ENCODE peak calls at places on chromosome 12, in four cellular contexts. J is upper lobe of right lung, K is heart left ventricle, Z is AG04450. A is an unnamed sample.
A peak's percentile ranks its signal among the peaks of the same experiment; 100 is the strongest.

GRCh38 chr12:56236985-56237384 is 7.1 kb downstream of the SLC39A5 start:
- DNase-seq in J (no peak), K (peak; percentile 21), Z (no peak), A (no peak)

GRCh38 chr12:124013073-124013472 is 40.1 kb downstream of the ZNF664 start:
- DNase-seq in J (no peak), K (no peak), Z (no peak), A (no peak)

GRCh38 chr12:45212064-45212463 is 3.8 kb upstream of the ANO6 start:
- DNase-seq in J (no peak), K (no peak), Z (no peak), A (no peak)

GRCh38 chr12:4421590-4422031 is 24.0 kb downstream of the FGF6 start:
- DNase-seq in J (no peak), K (no peak), Z (no peak), A (peak; percentile 34)

GRCh38 chr12:80183939-80184338 is 84.6 kb downstream of the OTOGL start:
- DNase-seq in J (no peak), K (no peak), Z (no peak), A (no peak)

GRCh38 chr12:132955094-132955932 is 793 bp downstream of the ZNF605 start:
- DNase-seq in J (peak; percentile 72), K (no peak), Z (peak; percentile 20), A (peak; percentile 12)

GRCh38 chr12:124406043-124406442 is 111.2 kb downstream of the RFLNA start:
- DNase-seq in J (no peak), K (no peak), Z (no peak), A (no peak)

GRCh38 chr12:67433393-67434175 is 164.4 kb downstream of the CAND1 start:
- DNase-seq in J (no peak), K (no peak), Z (no peak), A (no peak)

GRCh38 chr12:76880156-76881023 is 1.6 kb upstream of the CSRP2 start:
- DNase-seq in J (no peak), K (no peak), Z (no peak), A (no peak)

GRCh38 chr12:15701212-15701611 is 88.0 kb downstream of the EPS8 start:
- DNase-seq in J (no peak), K (no peak), Z (no peak), A (no peak)

GRCh38 chr12:109919466-109919865 is 19.4 kb downstream of the TCHP start:
- DNase-seq in J (no peak), K (no peak), Z (no peak), A (no peak)

GRCh38 chr12:92971869-92972524 is 42.9 kb upstream of the EEA1 start:
- DNase-seq in J (no peak), K (no peak), Z (peak; percentile 37), A (peak; percentile 49)

GRCh38 chr12:110253176-110253575 is 27.9 kb upstream of the ATP2A2 start:
- DNase-seq in J (peak; percentile 63), K (peak; percentile 84), Z (no peak), A (no peak)

GRCh38 chr12:94263011-94263786 is 114.8 kb downstream of the PLXNC1 start:
- DNase-seq in J (peak; percentile 67), K (no peak), Z (no peak), A (no peak)

GRCh38 chr12:100031821-100032220 is 47.1 kb upstream of the ANKS1B start:
- DNase-seq in J (no peak), K (no peak), Z (no peak), A (no peak)

GRCh38 chr12:96502477-96502876 is 13.1 kb downstream of the CFAP54 start:
- DNase-seq in J (no peak), K (no peak), Z (no peak), A (no peak)

GRCh38 chr12:48978741-48979601 is 849 bp downstream of the WNT1 start:
- DNase-seq in J (no peak), K (no peak), Z (no peak), A (no peak)

GRCh38 chr12:116087399-116087798 is 190.1 kb downstream of the MED13L start:
- DNase-seq in J (no peak), K (no peak), Z (no peak), A (no peak)

GRCh38 chr12:50062733-50063452 is 5.5 kb downstream of the ASIC1 start:
- DNase-seq in J (no peak), K (no peak), Z (no peak), A (no peak)

GRCh38 chr12:47729233-47729632 is 3.9 kb upstream of the ENDOU start:
- DNase-seq in J (no peak), K (no peak), Z (no peak), A (no peak)

GRCh38 chr12:105775351-105775750 is 363.4 kb downstream of the NUAK1 start:
- DNase-seq in J (no peak), K (no peak), Z (no peak), A (no peak)

GRCh38 chr12:49716546-49716945 is 9.3 kb upstream of the FMNL3 start:
- DNase-seq in J (no peak), K (no peak), Z (no peak), A (no peak)

GRCh38 chr12:12786716-12787601 is 1.5 kb downstream of the APOLD1 start:
- DNase-seq in J (peak; percentile 92), K (peak; percentile 92), Z (no peak), A (no peak)

GRCh38 chr12:3157581-3158328 is 80.6 kb downstream of the TSPAN9 start:
- DNase-seq in J (no peak), K (no peak), Z (no peak), A (no peak)

GRCh38 chr12:79782197-79782890 is 91.6 kb upstream of the PAWR start:
- DNase-seq in J (no peak), K (no peak), Z (no peak), A (peak; percentile 34)

GRCh38 chr12:52044284-52044983 is 6.8 kb upstream of the NR4A1 start:
- DNase-seq in J (peak; percentile 84), K (peak; percentile 93), Z (no peak), A (peak; percentile 92)

GRCh38 chr12:52045794-52046199 is 5.4 kb upstream of the NR4A1 start:
- DNase-seq in J (peak; percentile 84), K (peak; percentile 82), Z (no peak), A (no peak)

GRCh38 chr12:52042706-52043385 is 8.4 kb upstream of the NR4A1 start:
- DNase-seq in J (no peak), K (no peak), Z (no peak), A (no peak)

GRCh38 chr12:52041695-52042123 is 9.5 kb upstream of the NR4A1 start:
- DNase-seq in J (no peak), K (peak; percentile 70), Z (no peak), A (no peak)

GRCh38 chr12:52043386-52044212 is 7.6 kb upstream of the NR4A1 start:
- DNase-seq in J (no peak), K (peak; percentile 85), Z (no peak), A (no peak)
- H3K4me3 ChIP-seq in J (no peak overlapping the region), K (peak overlapping the region; percentile 37), Z (no peak overlapping the region), A (no peak overlapping the region)

GRCh38 chr12:111430418-111431353 is 25.0 kb downstream of the SH2B3 start:
- DNase-seq in J (no peak), K (no peak), Z (no peak), A (no peak)
- H3K4me3 ChIP-seq in J (no peak overlapping the region), K (no peak overlapping the region), Z (no peak overlapping the region), A (no peak overlapping the region)

GRCh38 chr12:53053223-53054111 is 3.6 kb downstream of the TNS2 start:
- DNase-seq in J (peak; percentile 86), K (no peak), Z (no peak), A (no peak)
- H3K4me3 ChIP-seq in J (peak overlapping the region; percentile 86), K (peak overlapping the region; percentile 25), Z (peak overlapping the region; percentile 7), A (peak overlapping the region; percentile 50)

GRCh38 chr12:102824218-102824835 is 92.7 kb downstream of the PAH start:
- DNase-seq in J (peak; percentile 73), K (peak; percentile 63), Z (no peak), A (no peak)
- H3K4me3 ChIP-seq in J (no peak overlapping the region), K (no peak overlapping the region), Z (no peak overlapping the region), A (no peak overlapping the region)

GRCh38 chr12:91777268-91777997 is 368.2 kb downstream of the BTG1 start:
- DNase-seq in J (no peak), K (no peak), Z (no peak), A (no peak)

GRCh38 chr12:91774471-91774921 is 371.1 kb downstream of the BTG1 start:
- DNase-seq in J (no peak), K (no peak), Z (peak; percentile 37), A (peak; percentile 23)

GRCh38 chr12:91778091-91778819 is 367.4 kb downstream of the BTG1 start:
- DNase-seq in J (no peak), K (no peak), Z (no peak), A (no peak)

GRCh38 chr12:91781114-91781513 is 364.5 kb downstream of the BTG1 start:
- DNase-seq in J (no peak), K (no peak), Z (peak; percentile 21), A (peak; percentile 19)

GRCh38 chr12:91778938-91779400 is 366.7 kb downstream of the BTG1 start:
- DNase-seq in J (no peak), K (no peak), Z (peak; percentile 33), A (peak; percentile 40)
- H3K4me3 ChIP-seq in J (no peak overlapping the region), K (no peak overlapping the region), Z (no peak overlapping the region), A (no peak overlapping the region)

GRCh38 chr12:73517859-73518258 is 1019.8 kb upstream of the ATXN7L3B start:
- DNase-seq in J (no peak), K (no peak), Z (no peak), A (no peak)
- H3K4me3 ChIP-seq in J (no peak overlapping the region), K (no peak overlapping the region), Z (no peak overlapping the region), A (no peak overlapping the region)

A was measured in astrocyte of the cerebellum.